ENCODE peak calls at places on chromosomes 16 and 17, in four cellular contexts. R is RWPE1, G is GM13977, L is neural crest cell. T is an unnamed sample.

GRCh38 chr16:3950343-3951193 is 70.1 kb upstream of the CREBBP start:
- DNase-seq in L (no peak), R (peak; percentile 71), G (no peak), T (peak; percentile 95)

GRCh38 chr17:30321314-30321713 is 12.5 kb downstream of the TMIGD1 start:
- DNase-seq in L (no peak), G (no peak), R (no peak), T (no peak)

GRCh38 chr16:66511615-66512500 is 38.1 kb downstream of the TK2 start:
- DNase-seq in G (no peak), L (no peak), R (peak; percentile 77), T (peak; percentile 79)

GRCh38 chr16:18932243-18932997 is 6.2 kb upstream of the SMG1 start:
- DNase-seq in G (no peak), L (no peak), R (no peak), T (peak; percentile 39)

GRCh38 chr16:3099732-3100499 is 822 bp upstream of the ZSCAN10 start:
- DNase-seq in G (peak; percentile 96), R (peak; percentile 96), L (peak; percentile 87), T (peak; percentile 92)

GRCh38 chr17:74807925-74808324 is 31.8 kb upstream of the NAT9 start:
- DNase-seq in G (no peak), L (no peak), R (no peak), T (no peak)

GRCh38 chr16:86079185-86079885 is 180.4 kb downstream of the IRF8 start:
- DNase-seq in L (no peak), G (no peak), R (no peak), T (no peak)

GRCh38 chr17:1455291-1455747 is 713 bp downstream of the CRK start:
- DNase-seq in G (peak; percentile 60), L (peak; percentile 49), R (peak; percentile 64), T (peak; percentile 68)

GRCh38 chr17:45649796-45650195 is 134.3 kb upstream of the CRHR1 start:
- DNase-seq in L (no peak), G (no peak), R (no peak), T (no peak)

GRCh38 chr16:14472357-14472756 is 157.7 kb downstream of the PARN start:
- DNase-seq in R (no peak), L (no peak), G (no peak), T (no peak)

GRCh38 chr16:58028541-58029070 is 3.1 kb downstream of the MMP15 start:
- DNase-seq in G (no peak), R (no peak), L (no peak), T (no peak)

GRCh38 chr17:16456770-16457316 is 35.1 kb downstream of the LRRC75A start:
- DNase-seq in G (no peak), R (no peak), L (no peak), T (no peak)
- TF ChIP-seq CTCF in G (no peak), R (no peak), L (no peak), T (no peak)

DNA sequence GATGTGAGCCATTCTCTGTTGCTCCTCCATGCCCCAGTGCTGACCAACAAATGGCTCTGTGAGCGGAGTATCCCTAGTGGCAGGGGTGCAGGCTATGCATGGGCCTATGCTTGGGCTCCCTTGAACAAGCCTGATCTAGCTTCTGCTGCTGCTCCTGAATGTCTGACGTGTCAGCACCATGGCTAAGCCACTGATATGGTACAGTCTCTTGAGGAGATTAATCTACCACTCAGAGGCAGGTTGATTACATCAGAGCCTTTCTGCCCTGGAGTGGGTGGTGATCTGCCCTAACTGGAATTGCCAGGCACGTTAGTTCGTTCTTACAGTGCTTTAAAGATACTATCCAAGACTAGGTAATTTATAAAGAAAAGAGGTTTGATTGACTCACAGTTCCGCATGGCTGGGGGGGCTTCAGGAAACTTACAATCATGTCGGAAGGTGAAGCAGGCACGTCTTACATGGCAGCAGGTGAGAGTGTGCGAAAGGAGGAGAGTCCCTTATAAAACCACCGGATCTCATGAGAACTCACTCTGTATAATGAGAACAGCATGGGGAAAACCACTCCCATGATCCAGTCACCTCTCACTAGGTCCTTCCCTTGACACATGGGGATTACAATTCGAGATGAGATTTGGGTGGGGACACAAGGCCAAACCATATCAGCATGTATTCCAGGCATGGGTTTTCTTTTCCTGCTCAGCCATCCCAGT is 41.5 kb upstream of the B4GALNT2 start:
- DNase-seq in R (no peak), L (no peak), G (no peak), T (no peak)
- TF ChIP-seq CTCF in R (no peak), L (no peak), G (no peak), T (no peak)

GRCh38 chr17:61583242-61583641 is 7.8 kb downstream of the NACA2 start:
- DNase-seq in L (no peak), R (peak; percentile 57), G (peak; percentile 41), T (peak; percentile 60)
- TF ChIP-seq CTCF in L (peak; percentile 62), R (peak; percentile 52), G (peak; percentile 15), T (no peak)

GRCh38 chr17:2751482-2751881 is 2.0 kb upstream of the CCDC92B start:
- DNase-seq in L (no peak), R (no peak), G (no peak), T (no peak)
- TF ChIP-seq CTCF in L (no peak), R (no peak), G (no peak), T (no peak)

GRCh38 chr17:6713130-6713917 is at the start of gene SLC13A5:
- DNase-seq in L (peak; percentile 67), R (no peak), G (peak; percentile 70), T (no peak)

GRCh38 chr17:6711081-6711674 is 2.0 kb downstream of the SLC13A5 start:
- DNase-seq in G (no peak), L (no peak), R (no peak), T (peak; percentile 80)

GRCh38 chr17:6711681-6712057 is 1.5 kb downstream of the SLC13A5 start:
- DNase-seq in L (no peak), R (no peak), G (no peak), T (no peak)

GRCh38 chr17:6712854-6713129 is 377 bp downstream of the SLC13A5 start:
- DNase-seq in G (no peak), L (no peak), R (no peak), T (no peak)

DNA sequence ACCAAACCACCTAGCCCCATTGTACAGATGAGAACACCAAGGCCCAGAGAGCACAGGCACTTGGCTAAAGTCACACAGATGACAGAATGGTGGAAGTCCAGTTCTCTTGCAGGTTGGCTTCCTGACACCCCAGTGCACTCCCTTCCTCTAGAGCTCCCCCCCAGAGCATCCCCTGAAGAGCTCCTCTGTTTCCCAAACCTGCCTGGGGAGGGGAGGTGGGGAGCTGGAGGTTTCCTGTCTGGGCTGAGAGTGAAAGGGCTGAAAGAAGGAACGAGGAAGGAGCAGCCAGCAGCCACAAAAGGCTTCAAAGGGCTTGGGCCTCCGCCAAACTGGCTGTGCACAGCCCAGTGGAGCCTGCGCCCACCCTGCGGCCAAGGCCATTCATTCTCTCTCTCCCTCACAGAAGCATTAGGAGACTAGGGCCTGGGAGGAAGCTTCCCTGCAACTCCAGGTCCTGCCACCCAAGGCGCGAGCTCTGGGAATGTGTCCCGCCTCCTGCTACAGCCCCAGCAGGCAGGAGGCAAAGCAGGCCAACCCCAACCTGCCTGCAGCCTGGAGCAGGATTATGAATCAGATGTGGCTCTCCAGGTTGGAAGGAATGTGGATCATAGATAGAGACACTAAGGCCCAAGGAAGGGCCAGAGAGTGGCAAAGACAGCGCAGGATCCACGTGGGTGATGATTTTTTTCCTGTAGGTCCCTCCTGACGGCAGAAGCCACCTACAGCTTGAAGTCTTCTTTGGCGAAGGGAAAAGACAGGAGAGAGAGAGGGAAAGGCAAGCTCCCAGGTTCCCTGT is 913 bp downstream of the SLC13A5 start:
- DNase-seq in R (peak; percentile 76), L (no peak), G (no peak), T (peak; percentile 28)
- TF ChIP-seq CTCF in R (no peak), L (no peak), G (no peak), T (no peak)

GRCh38 chr17:8696456-8696855 is 48.2 kb downstream of the CCDC42 start:
- DNase-seq in R (no peak), L (no peak), G (no peak), T (no peak)
- TF ChIP-seq CTCF in R (no peak), L (no peak), G (no peak), T (no peak)

GRCh38 chr17:19250421-19251141 is 13.4 kb downstream of the EPN2 start:
- DNase-seq in G (no peak), R (no peak), L (no peak), T (no peak)
- TF ChIP-seq CTCF in G (no peak), R (no peak), L (no peak), T (no peak)

DNA sequence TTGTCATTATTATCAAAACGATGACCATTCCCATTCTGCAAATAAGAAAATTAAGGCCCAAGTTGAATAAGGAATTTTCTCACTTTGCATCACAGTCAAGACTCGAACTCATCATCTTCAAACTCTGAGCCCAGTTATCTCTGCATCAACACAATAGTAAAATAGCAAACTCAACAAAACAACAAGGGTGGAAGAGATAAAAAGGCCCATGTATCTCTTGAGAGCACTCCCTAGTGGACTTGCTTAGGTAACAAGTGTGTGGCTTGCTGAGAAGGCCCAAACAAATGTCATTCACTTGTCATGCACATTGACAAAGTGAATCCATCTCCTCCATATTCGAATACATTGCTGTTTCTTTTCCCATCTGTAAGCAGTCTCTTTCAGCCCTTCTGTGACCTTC is 412.0 kb upstream of the MAF start:
- DNase-seq in G (no peak), R (no peak), L (no peak), T (no peak)
- TF ChIP-seq CTCF in G (no peak), R (no peak), L (no peak), T (no peak)

DNA sequence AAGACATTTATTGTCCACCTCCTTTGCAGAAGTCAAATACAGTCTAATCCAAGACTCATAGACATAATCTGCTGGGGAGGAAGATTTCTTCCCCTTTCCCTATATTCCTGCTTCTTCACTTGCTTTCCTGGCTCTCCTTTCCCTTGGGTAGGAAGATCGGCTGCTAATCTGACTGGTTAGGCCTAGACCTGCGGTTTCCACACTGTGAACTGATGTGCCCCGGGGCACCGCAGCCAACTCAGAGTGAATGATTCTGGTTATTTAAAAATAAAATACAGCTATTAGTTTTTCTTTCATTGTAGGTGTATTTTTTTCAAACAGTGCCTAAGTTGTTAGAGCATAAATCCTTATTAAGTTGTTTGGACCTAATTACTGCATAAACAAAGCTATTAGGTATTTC is 78.9 kb downstream of the DNAH3 start:
- DNase-seq in G (no peak), R (no peak), L (no peak), T (no peak)
- TF ChIP-seq CTCF in G (no peak), R (no peak), L (no peak), T (no peak)